ENCODE peak calls at places on chromosomes 6 and 20, in five cellular contexts. One of them, this sample, is unnamed.

GRCh38 chr20:36144336-36144735 is 10.2 kb upstream of the EPB41L1 start:
- DNase-seq in AG20443: no peak
- DNase-seq in GM23248: no peak
- DNase-seq in HTR-8/SVneo: peak
- DNase-seq in DMS153: no peak
- DNase-seq in this sample: peak

GRCh38 chr6:53294095-53294494 is 54.7 kb downstream of the ELOVL5 start:
- DNase-seq in DMS153: no peak
- DNase-seq in GM23248: peak
- DNase-seq in AG20443: peak
- DNase-seq in HTR-8/SVneo: peak
- DNase-seq in this sample: no peak

GRCh38 chr6:38588631-38589366 is 50.9 kb downstream of the BTBD9 start:
- DNase-seq in HTR-8/SVneo: peak
- DNase-seq in GM23248: peak
- DNase-seq in AG20443: peak
- DNase-seq in DMS153: no peak
- DNase-seq in this sample: no peak

GRCh38 chr6:25417206-25417605 is 138.0 kb downstream of the CARMIL1 start:
- DNase-seq in GM23248: no peak
- DNase-seq in DMS153: no peak
- DNase-seq in AG20443: no peak
- DNase-seq in HTR-8/SVneo: no peak
- DNase-seq in this sample: no peak

GRCh38 chr6:72182337-72183246 is 296.2 kb downstream of the RIMS1 start:
- DNase-seq in DMS153: peak
- DNase-seq in GM23248: peak
- DNase-seq in HTR-8/SVneo: peak
- DNase-seq in AG20443: peak
- DNase-seq in this sample: no peak

GRCh38 chr20:48599106-48599747 is 228.6 kb downstream of the PREX1 start:
- DNase-seq in HTR-8/SVneo: no peak
- DNase-seq in GM23248: no peak
- DNase-seq in DMS153: no peak
- DNase-seq in AG20443: no peak
- DNase-seq in this sample: no peak

GRCh38 chr6:156410649-156411048 is 366.5 kb upstream of the ARID1B start:
- DNase-seq in DMS153: no peak
- DNase-seq in GM23248: no peak
- DNase-seq in AG20443: no peak
- DNase-seq in HTR-8/SVneo: no peak
- DNase-seq in this sample: no peak

GRCh38 chr6:138107078-138107751 is at the start of gene PERP:
- DNase-seq in AG20443: peak
- DNase-seq in HTR-8/SVneo: peak
- DNase-seq in GM23248: peak
- DNase-seq in DMS153: peak
- DNase-seq in this sample: peak

GRCh38 chr6:28981391-28981832 is 23.7 kb downstream of the ZNF311 start:
- DNase-seq in HTR-8/SVneo: peak
- DNase-seq in AG20443: peak
- DNase-seq in GM23248: peak
- DNase-seq in DMS153: peak
- DNase-seq in this sample: peak

GRCh38 chr20:62358171-62358719 is 8.9 kb downstream of the LAMA5 start:
- DNase-seq in DMS153: no peak
- DNase-seq in HTR-8/SVneo: no peak
- DNase-seq in AG20443: no peak
- DNase-seq in GM23248: no peak
- DNase-seq in this sample: no peak

GRCh38 chr6:80535914-80536565 is 429.6 kb downstream of the BCKDHB start:
- DNase-seq in HTR-8/SVneo: no peak
- DNase-seq in DMS153: no peak
- DNase-seq in GM23248: no peak
- DNase-seq in AG20443: no peak
- DNase-seq in this sample: no peak

GRCh38 chr6:43833223-43833995 is 63.4 kb downstream of the VEGFA start:
- DNase-seq in AG20443: no peak
- DNase-seq in GM23248: no peak
- DNase-seq in DMS153: no peak
- DNase-seq in HTR-8/SVneo: no peak
- DNase-seq in this sample: no peak

GRCh38 chr20:31679357-31680285 is 41.9 kb downstream of the COX4I2 start:
- DNase-seq in HTR-8/SVneo: no peak
- DNase-seq in GM23248: no peak
- DNase-seq in DMS153: no peak
- DNase-seq in AG20443: no peak
- DNase-seq in this sample: no peak

GRCh38 chr20:34753706-34754461 is 49.7 kb downstream of the TP53INP2 start:
- DNase-seq in DMS153: no peak
- DNase-seq in GM23248: peak
- DNase-seq in AG20443: peak
- DNase-seq in HTR-8/SVneo: no peak
- DNase-seq in this sample: no peak

GRCh38 chr6:40406175-40406574 is 181.0 kb downstream of the LRFN2 start:
- DNase-seq in AG20443: no peak
- DNase-seq in HTR-8/SVneo: no peak
- DNase-seq in DMS153: no peak
- DNase-seq in GM23248: no peak
- DNase-seq in this sample: no peak

GRCh38 chr6:124877468-124877867 is 84.8 kb upstream of the RNF217 start:
- DNase-seq in GM23248: no peak
- DNase-seq in HTR-8/SVneo: no peak
- DNase-seq in AG20443: no peak
- DNase-seq in DMS153: no peak
- DNase-seq in this sample: no peak

GRCh38 chr20:63116412-63117106 is 99.4 kb downstream of the YTHDF1 start:
- DNase-seq in GM23248: peak
- DNase-seq in DMS153: no peak
- DNase-seq in AG20443: peak
- DNase-seq in HTR-8/SVneo: peak
- DNase-seq in this sample: no peak

GRCh38 chr6:31152776-31153175 is 4.8 kb downstream of the CCHCR1 start:
- DNase-seq in AG20443: no peak
- DNase-seq in GM23248: no peak
- DNase-seq in HTR-8/SVneo: no peak
- DNase-seq in DMS153: no peak
- DNase-seq in this sample: no peak

GRCh38 chr6:80439721-80440488 is 333.4 kb downstream of the BCKDHB start:
- DNase-seq in DMS153: no peak
- DNase-seq in HTR-8/SVneo: no peak
- DNase-seq in GM23248: no peak
- DNase-seq in AG20443: no peak
- DNase-seq in this sample: peak

GRCh38 chr20:37251836-37252477 is 9.7 kb downstream of the GHRH start:
- DNase-seq in GM23248: no peak
- DNase-seq in DMS153: no peak
- DNase-seq in HTR-8/SVneo: no peak
- DNase-seq in AG20443: no peak
- DNase-seq in this sample: peak

This sample was measured in COLO829.